ENCODE peak calls at places on chromosomes 3 and 15, in ten cellular contexts. N is dorsolateral prefrontal cortex, P is WERI-Rb-1, G is pancreas, V is stomach, S is fibroblast of lung, X is left ventricle myocardium inferior, W is uterus, F is psoas muscle, B is IMR-90. J is an unnamed sample.

GRCh38 chr3:58260261-58260731 is 22.7 kb downstream of the ABHD6 start:
- DNase-seq in N (peak), P (no peak), G (no peak), B (peak), X (no peak), S (peak), W (no peak), F (no peak), V (no peak), J (no peak)

GRCh38 chr15:61025283-61025682 is 203.8 kb downstream of the RORA start:
- DNase-seq in W (peak), X (no peak), V (no peak), P (no peak), F (no peak), S (no peak), N (no peak), B (peak), G (no peak), J (no peak)

GRCh38 chr3:160956785-160957184 is 148.4 kb downstream of the B3GALNT1 start:
- DNase-seq in S (peak), B (peak), X (no peak), G (no peak), V (no peak), F (no peak), W (no peak), N (no peak), P (no peak), J (peak)

GRCh38 chr15:65824031-65824743 is 32.1 kb upstream of the DENND4A start:
- DNase-seq in X (no peak), S (peak), F (no peak), W (peak), B (peak), V (peak), N (peak), P (peak), G (peak), J (peak)

GRCh38 chr15:95295311-95295710 is 1035.2 kb upstream of the NR2F2 start:
- DNase-seq in P (peak), X (no peak), F (no peak), G (no peak), S (no peak), B (no peak), W (no peak), V (no peak), N (no peak), J (no peak)

GRCh38 chr3:127486337-127486944 is 104.1 kb downstream of the TPRA1 start:
- DNase-seq in B (no peak), P (no peak), G (no peak), W (no peak), S (no peak), X (no peak), N (no peak), V (peak), F (no peak), J (no peak)

GRCh38 chr15:84872009-84872900 is 12.2 kb upstream of the SLC28A1 start:
- DNase-seq in V (no peak), W (no peak), N (no peak), G (no peak), P (no peak), B (no peak), X (no peak), S (no peak), F (peak), J (no peak)

GRCh38 chr3:32280262-32280910 is 41.9 kb downstream of the CMTM8 start:
- DNase-seq in X (no peak), P (no peak), S (no peak), W (no peak), B (no peak), N (no peak), V (no peak), G (no peak), F (no peak), J (no peak)

GRCh38 chr15:64009798-64010241 is 36.5 kb downstream of the DAPK2 start:
- DNase-seq in W (no peak), X (no peak), G (no peak), F (no peak), S (no peak), V (no peak), B (peak), N (no peak), P (no peak), J (no peak)

GRCh38 chr3:55416381-55416821 is 70.7 kb downstream of the WNT5A start:
- DNase-seq in F (no peak), G (no peak), S (peak), P (no peak), V (no peak), N (no peak), B (peak), W (no peak), X (no peak), J (no peak)

GRCh38 chr3:120203016-120203415 is 82.0 kb downstream of the GPR156 start:
- DNase-seq in X (no peak), B (peak), W (peak), S (peak), V (no peak), F (no peak), G (no peak), N (no peak), P (no peak), J (no peak)

GRCh38 chr15:70259030-70259424 is 161.3 kb upstream of the TLE3 start:
- DNase-seq in G (peak), F (peak), S (peak), B (peak), V (peak), X (peak), N (peak), P (no peak), W (no peak), J (no peak)

GRCh38 chr3:52289747-52290595 is 2.3 kb downstream of the GLYCTK start:
- DNase-seq in F (no peak), G (peak), V (peak), P (no peak), B (no peak), S (no peak), N (no peak), W (no peak), X (no peak), J (no peak)

GRCh38 chr15:61556037-61556648 is 327.0 kb upstream of the RORA start:
- DNase-seq in P (no peak), B (peak), N (no peak), F (no peak), X (no peak), S (peak), V (no peak), G (no peak), W (no peak), J (no peak)

GRCh38 chr3:175456496-175456895 is 597.4 kb downstream of the NAALADL2 start:
- DNase-seq in W (no peak), V (no peak), F (no peak), X (no peak), N (no peak), G (no peak), P (no peak), S (peak), B (peak), J (no peak)

GRCh38 chr3:30082652-30083051 is 523.7 kb upstream of the TGFBR2 start:
- DNase-seq in G (no peak), F (no peak), X (no peak), B (no peak), P (no peak), V (no peak), S (no peak), N (no peak), W (no peak), J (no peak)

GRCh38 chr3:127053026-127053425 is 70.1 kb downstream of the PLXNA1 start:
- DNase-seq in S (no peak), X (no peak), W (no peak), P (no peak), B (no peak), G (no peak), V (no peak), F (no peak), N (no peak), J (no peak)

GRCh38 chr3:121748638-121749275 is 784 bp downstream of the GOLGB1 start:
- DNase-seq in X (no peak), W (no peak), B (peak), F (no peak), N (peak), V (peak), P (no peak), S (peak), G (peak), J (no peak)

GRCh38 chr3:89049119-89049518 is 58.3 kb upstream of the EPHA3 start:
- DNase-seq in B (peak), V (no peak), N (no peak), X (no peak), F (no peak), S (no peak), G (no peak), W (no peak), P (peak), J (no peak)
- TF ChIP-seq CTCF in B (peak), V (no peak), N (no peak), X (no peak), F (no peak), S (peak), G (no peak), W (no peak), P (peak), J (no peak)

DNA sequence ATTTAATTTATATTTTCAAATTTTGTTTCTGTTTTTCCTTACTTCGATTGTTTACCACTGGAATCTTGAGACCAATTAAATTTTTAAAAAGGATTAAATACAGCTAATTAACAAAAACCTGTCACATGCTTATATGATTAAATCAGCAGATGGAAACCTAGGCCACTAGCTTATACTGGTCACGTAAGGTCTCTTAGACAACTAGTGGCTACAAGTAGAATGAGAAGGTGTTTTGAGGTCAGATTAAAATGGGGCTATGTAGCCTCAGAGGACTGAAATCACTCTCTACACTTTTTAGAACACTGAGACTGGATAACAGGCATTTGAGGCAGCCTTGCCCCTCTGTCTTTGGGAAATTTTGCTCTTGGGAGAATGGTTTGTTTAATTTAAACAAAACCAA is 246.5 kb upstream of the ONECUT1 start:
- DNase-seq in P (no peak), S (no peak), X (no peak), B (no peak), G (no peak), N (no peak), W (no peak), V (no peak), F (no peak), J (no peak)
- TF ChIP-seq CTCF in P (no peak), S (no peak), X (no peak), B (no peak), G (no peak), N (no peak), W (no peak), V (no peak), F (no peak), J (no peak)

DNA sequence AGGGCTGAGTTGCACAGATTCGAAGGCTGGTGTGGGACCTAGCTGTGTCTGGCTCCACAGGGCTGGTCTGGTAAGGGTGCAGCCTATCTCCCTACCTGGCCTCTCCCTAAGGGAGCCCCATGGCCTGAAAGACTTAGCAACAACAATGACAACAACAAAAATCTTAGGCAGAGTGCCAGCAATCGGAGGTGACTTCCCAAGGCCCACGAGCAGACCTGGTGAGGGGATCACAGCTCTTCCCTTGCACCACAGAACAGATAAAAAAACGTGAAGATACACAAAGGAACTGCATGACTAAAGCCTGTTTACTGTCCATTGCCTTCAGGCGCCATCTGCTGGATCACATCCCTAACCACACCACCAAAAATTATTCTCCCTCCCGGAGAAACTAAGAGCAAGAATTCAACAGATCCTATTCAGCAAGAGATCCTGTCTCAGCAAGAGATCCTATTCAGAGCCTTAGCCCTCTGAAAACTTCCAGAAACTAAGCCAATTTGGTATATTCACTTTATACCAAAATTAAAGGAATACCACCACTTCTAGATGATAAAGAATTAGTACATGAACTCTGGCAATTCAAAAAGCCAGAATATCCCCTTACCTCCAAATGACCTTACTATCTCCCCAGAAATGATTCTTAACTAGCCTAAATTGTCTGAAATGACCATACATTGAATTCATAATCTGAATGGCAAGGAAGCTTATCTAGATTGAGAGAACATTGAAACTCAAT is 24.1 kb upstream of the OR5K4 start:
- DNase-seq in N (peak), B (peak), S (peak), W (no peak), F (peak), X (peak), V (peak), G (no peak), P (peak), J (peak)
- TF ChIP-seq CTCF in N (peak), B (peak), S (peak), W (no peak), F (peak), X (peak), V (peak), G (peak), P (peak), J (peak)

GRCh38 chr3:76869726-76870414 is 170.0 kb upstream of the ROBO2 start:
- DNase-seq in P (no peak), B (no peak), X (no peak), S (peak), W (no peak), V (no peak), N (no peak), G (no peak), F (no peak), J (no peak)

GRCh38 chr3:76859596-76859995 is 180.3 kb upstream of the ROBO2 start:
- DNase-seq in W (no peak), P (no peak), F (no peak), N (no peak), G (no peak), S (no peak), X (no peak), V (no peak), B (peak), J (no peak)

GRCh38 chr3:76866729-76867461 is 173.0 kb upstream of the ROBO2 start:
- DNase-seq in S (no peak), V (no peak), N (no peak), F (no peak), B (no peak), P (no peak), X (no peak), G (no peak), W (no peak), J (no peak)

GRCh38 chr3:76864375-76864774 is 175.5 kb upstream of the ROBO2 start:
- DNase-seq in B (no peak), X (no peak), V (no peak), F (no peak), W (no peak), G (no peak), P (no peak), N (no peak), S (no peak), J (no peak)
- TF ChIP-seq CTCF in B (no peak), X (no peak), V (no peak), F (no peak), W (no peak), G (no peak), P (no peak), N (no peak), S (no peak), J (no peak)

GRCh38 chr15:39756806-39757522 is 25.7 kb downstream of the FSIP1 start:
- DNase-seq in B (peak), G (no peak), W (no peak), F (no peak), N (no peak), V (no peak), S (peak), X (no peak), P (no peak), J (peak)
- TF ChIP-seq CTCF in B (peak), G (peak), W (peak), F (peak), N (peak), V (peak), S (peak), X (peak), P (peak), J (peak)

GRCh38 chr3:81638480-81638879 is 123.0 kb downstream of the GBE1 start:
- DNase-seq in B (no peak), G (no peak), P (no peak), V (no peak), F (no peak), X (no peak), N (no peak), W (no peak), S (no peak), J (no peak)

GRCh38 chr3:81645248-81645647 is 116.2 kb downstream of the GBE1 start:
- DNase-seq in S (no peak), G (no peak), F (no peak), W (no peak), N (no peak), X (no peak), B (no peak), P (no peak), V (no peak), J (no peak)

DNA sequence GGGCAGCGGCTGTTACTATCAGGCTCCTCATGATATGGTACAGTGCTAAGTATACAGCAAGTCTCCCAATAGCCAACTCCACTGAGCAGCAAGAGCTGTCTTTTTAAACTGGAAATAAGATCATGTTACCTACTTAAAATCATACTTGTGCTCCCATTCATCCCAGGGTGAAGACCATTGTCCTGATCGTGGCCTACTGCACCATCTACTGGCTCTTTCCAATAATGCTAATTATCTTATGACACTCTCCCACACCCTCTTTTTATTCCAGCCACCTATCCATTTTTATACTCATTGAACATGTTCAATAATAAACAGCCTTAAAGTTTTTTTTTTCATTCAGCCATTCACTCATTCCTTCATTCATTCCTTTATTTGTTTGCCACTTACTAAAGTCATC is 117.7 kb downstream of the GBE1 start:
- DNase-seq in B (peak), G (no peak), N (no peak), P (peak), V (no peak), F (no peak), S (peak), X (no peak), W (no peak), J (no peak)
- TF ChIP-seq CTCF in B (peak), G (no peak), N (no peak), P (peak), V (no peak), F (peak), S (peak), X (peak), W (no peak), J (no peak)

GRCh38 chr3:48423883-48424695 is 5.8 kb downstream of the PLXNB1 start:
- DNase-seq in N (no peak), P (no peak), F (peak), X (no peak), G (no peak), V (no peak), W (no peak), S (no peak), B (no peak), J (no peak)

GRCh38 chr3:48422691-48423090 is 7.2 kb downstream of the PLXNB1 start:
- DNase-seq in S (no peak), P (no peak), F (no peak), N (no peak), B (no peak), V (no peak), X (no peak), W (no peak), G (no peak), J (no peak)

GRCh38 chr3:48423241-48423882 is 6.5 kb downstream of the PLXNB1 start:
- DNase-seq in G (no peak), X (no peak), V (no peak), W (no peak), F (no peak), B (no peak), P (no peak), N (no peak), S (no peak), J (no peak)

GRCh38 chr3:48420561-48420960 is 9.3 kb downstream of the PLXNB1 start:
- DNase-seq in P (no peak), B (no peak), F (peak), N (no peak), G (no peak), V (no peak), S (no peak), X (no peak), W (no peak), J (no peak)

DNA sequence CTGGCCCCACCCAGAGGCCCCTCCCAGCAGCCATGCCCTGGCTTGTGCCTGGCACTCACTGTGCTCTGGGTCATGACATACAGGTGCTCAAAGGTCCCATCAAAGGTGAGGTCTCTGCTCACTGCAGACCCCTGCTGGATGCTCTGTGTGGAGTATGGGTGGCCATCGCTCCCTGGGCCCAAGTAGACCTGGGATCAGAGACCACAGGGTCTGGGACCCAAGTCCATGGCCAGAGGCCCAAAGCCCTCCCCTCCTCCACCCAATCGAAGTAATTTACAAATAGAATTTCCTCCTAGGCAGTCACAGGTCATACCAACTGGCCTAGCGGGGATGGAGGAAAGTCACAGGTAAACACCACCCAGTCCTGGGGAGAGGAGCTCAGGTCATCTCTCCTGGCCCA is 7.6 kb downstream of the PLXNB1 start:
- DNase-seq in F (no peak), S (no peak), B (no peak), P (no peak), W (no peak), G (no peak), X (no peak), N (no peak), V (no peak), J (peak)
- TF ChIP-seq CTCF in F (no peak), S (no peak), B (no peak), P (peak), W (no peak), G (no peak), X (no peak), N (no peak), V (no peak), J (no peak)

DNA sequence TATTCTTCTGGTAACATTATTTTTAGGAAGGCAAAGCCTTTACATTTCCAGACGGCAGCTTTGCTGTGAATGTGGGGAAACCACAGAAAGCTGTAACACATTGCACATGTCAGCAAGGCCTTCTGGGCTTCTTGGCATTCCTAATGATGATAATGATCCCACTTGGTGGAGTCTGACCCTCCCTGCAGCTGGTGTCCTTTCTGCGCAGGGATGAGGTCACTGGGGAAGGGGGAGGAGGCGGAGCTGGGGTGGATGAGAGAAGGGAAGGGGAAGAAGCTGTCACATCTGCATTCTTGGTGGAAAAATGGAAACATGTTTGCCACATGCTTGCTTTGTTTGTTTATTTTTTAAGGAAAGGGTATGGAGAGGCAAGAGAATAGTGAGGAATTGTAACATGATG is 68.6 kb downstream of the FILIP1L start:
- DNase-seq in P (no peak), B (peak), F (peak), W (peak), V (no peak), S (peak), G (no peak), X (peak), N (no peak), J (no peak)
- TF ChIP-seq CTCF in P (no peak), B (no peak), F (no peak), W (no peak), V (no peak), S (no peak), G (no peak), X (no peak), N (no peak), J (no peak)